ENCODE peak calls at places on chromosomes 5 and 9, in four cellular contexts. G, N, W and F are unnamed samples.

GRCh38 chr9:69605406-69605805 is 66.8 kb downstream of the APBA1 start:
- DNase-seq in G (no peak), N (no peak), W (no peak), F (no peak)

GRCh38 chr9:99253772-99254431 is 31.8 kb downstream of the SEC61B start:
- DNase-seq in G (no peak), N (no peak), W (no peak), F (no peak)

GRCh38 chr5:132771559-132771998 is 5.5 kb downstream of the SEPTIN8 start:
- DNase-seq in G (peak; percentile 60), N (no peak), W (no peak), F (no peak)

GRCh38 chr9:99373912-99374311 is 151.8 kb downstream of the SEC61B start:
- DNase-seq in G (no peak), N (no peak), W (no peak), F (no peak)

GRCh38 chr5:163790497-163790896 is 285.1 kb downstream of the MAT2B start:
- DNase-seq in G (no peak), N (no peak), W (no peak), F (no peak)

GRCh38 chr9:18673179-18673578 is 199.2 kb downstream of the ADAMTSL1 start:
- DNase-seq in G (no peak), N (no peak), W (no peak), F (no peak)

GRCh38 chr9:6153425-6153824 is 62.2 kb upstream of the IL33 start:
- DNase-seq in G (no peak), N (no peak), W (no peak), F (no peak)

GRCh38 chr5:126104951-126105350 is 318.3 kb upstream of the GRAMD2B start:
- DNase-seq in G (no peak), N (no peak), W (no peak), F (no peak)

GRCh38 chr9:129172816-129173215 is 5.2 kb downstream of the IER5L start:
- DNase-seq in G (no peak), N (no peak), W (no peak), F (no peak)

GRCh38 chr5:143372187-143372829 is 31.2 kb downstream of the NR3C1 start:
- DNase-seq in G (no peak), N (no peak), W (no peak), F (no peak)

GRCh38 chr9:85702191-85702590 is 39.6 kb downstream of the AGTPBP1 start:
- DNase-seq in G (no peak), N (no peak), W (no peak), F (no peak)

GRCh38 chr5:32955814-32956213 is 244.7 kb downstream of the NPR3 start:
- DNase-seq in G (no peak), N (no peak), W (no peak), F (no peak)

GRCh38 chr5:173618927-173619519 is 2.6 kb upstream of the BOD1 start:
- DNase-seq in G (no peak), N (peak; percentile 53), W (peak; percentile 73), F (peak; percentile 70)

GRCh38 chr5:141637266-141637692 is 482 bp downstream of the RELL2 start:
- DNase-seq in G (no peak), N (peak; percentile 37), W (no peak), F (no peak)

GRCh38 chr9:127525426-127526188 is 74.3 kb downstream of the LRSAM1 start:
- DNase-seq in G (no peak), N (no peak), W (no peak), F (peak; percentile 30)

GRCh38 chr5:13866792-13867191 is 77.7 kb downstream of the DNAH5 start:
- DNase-seq in G (peak; percentile 16), N (no peak), W (no peak), F (no peak)

GRCh38 chr9:15211160-15211993 is 95.6 kb downstream of the TTC39B start:
- DNase-seq in G (no peak), N (peak; percentile 55), W (peak; percentile 94), F (peak; percentile 77)
- H3K27ac ChIP-seq in G (peak overlapping the region; percentile 33), N (no peak overlapping the region), W (peak overlapping the region; percentile 21), F (no peak overlapping the region)

GRCh38 chr5:25066239-25066638 is 421.5 kb upstream of the CDH10 start:
- DNase-seq in G (no peak), N (no peak), W (no peak), F (no peak)
- H3K4me3 ChIP-seq in G (no peak overlapping the region), N (no peak overlapping the region), W (no peak overlapping the region), F (no peak overlapping the region)

DNA sequence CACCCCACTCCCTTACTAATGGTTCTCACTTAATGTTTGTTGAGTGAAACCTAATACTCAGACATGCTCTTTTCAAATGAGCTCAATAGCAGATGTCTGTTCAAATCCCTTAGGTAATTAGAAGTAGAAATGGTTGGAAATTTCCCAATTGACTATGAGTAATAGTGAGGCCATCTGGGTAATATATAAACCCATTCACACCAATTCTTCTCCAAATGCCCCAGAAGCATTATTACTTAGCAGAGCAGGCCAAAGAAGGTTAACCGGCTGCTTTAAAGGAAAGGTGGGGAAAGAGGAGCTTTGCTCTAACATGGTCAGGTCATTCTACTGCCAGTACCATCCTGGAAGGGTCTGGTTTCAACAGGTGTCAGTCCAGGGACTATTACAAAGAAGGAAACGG is 119.5 kb upstream of the MTAP start:
- DNase-seq in G (no peak), N (no peak), W (no peak), F (no peak)
- H3K4me1 ChIP-seq in G (no peaks in the 10 kb centered on the region), N (peaks cover 3% of the 10 kb centered on the region), W (no peaks in the 10 kb centered on the region), F (no peaks in the 10 kb centered on the region)

DNA sequence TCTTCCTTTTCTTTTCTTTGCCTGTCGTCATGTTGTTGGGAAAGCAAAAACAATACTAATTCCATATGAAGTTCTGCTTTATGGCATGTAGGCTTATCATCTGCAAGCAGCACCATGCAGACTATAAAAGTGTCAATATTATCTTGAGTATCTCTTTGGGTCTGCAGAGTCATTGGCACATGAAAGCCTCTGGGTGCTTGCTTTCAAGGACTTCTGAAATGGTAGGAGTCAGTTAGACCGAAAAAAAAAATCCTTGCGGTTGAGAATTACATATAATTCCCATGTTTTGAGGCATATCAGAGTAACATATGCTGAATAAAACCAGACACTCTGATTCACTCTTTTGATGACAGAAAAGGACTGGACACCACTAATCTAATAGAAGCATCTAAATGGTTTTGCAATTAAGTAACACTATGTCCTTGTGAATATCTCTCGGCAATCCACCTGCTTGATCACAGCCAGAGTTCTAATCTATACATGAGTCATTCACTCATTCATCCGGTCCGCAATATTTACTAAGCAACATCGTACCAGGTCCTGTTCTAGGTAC is 44.4 kb downstream of the GNAQ start:
- DNase-seq in G (no peak), N (no peak), W (no peak), F (peak; percentile 86)
- H3K27ac ChIP-seq in G (no peak overlapping the region), N (no peak overlapping the region), W (no peak overlapping the region), F (no peak overlapping the region)

GRCh38 chr9:137217276-137218211 is 4.5 kb downstream of the RNF208 start:
- DNase-seq in G (peak; percentile 75), N (peak; percentile 95), W (peak; percentile 43), F (peak; percentile 92)
- H3K4me3 ChIP-seq in G (peak overlapping the region; percentile 59), N (peak overlapping the region; percentile 38), W (peak overlapping the region; percentile 31), F (peak overlapping the region; percentile 65)